ENCODE peak calls at places on chromosomes 12 and 14, in six cellular contexts. X is AML-193, S is H4, F is EL, V is aorta, G is neural progenitor cell. B is an unnamed sample.

GRCh38 chr14:69715725-69716482 is 51.0 kb upstream of the SRSF5 start:
- DNase-seq in F (peak), X (peak), V (peak), G (no peak), S (peak), B (no peak)

GRCh38 chr14:50830932-50831703 is at the start of gene NIN:
- DNase-seq in S (peak), F (peak), V (peak), G (peak), X (peak), B (peak)

GRCh38 chr12:50166776-50167025 is 468 bp downstream of the CERS5 start:
- DNase-seq in S (no peak), V (peak), F (no peak), G (no peak), X (no peak), B (no peak)

GRCh38 chr14:56216631-56217379 is 98.6 kb downstream of the PELI2 start:
- DNase-seq in V (peak), F (peak), G (no peak), S (no peak), X (peak), B (no peak)

GRCh38 chr14:104844306-104845032 is 20.6 kb upstream of the CEP170B start:
- DNase-seq in V (no peak), X (no peak), G (peak), S (no peak), F (no peak), B (no peak)

GRCh38 chr12:1505151-1505450 is 89.3 kb downstream of the FBXL14 start:
- DNase-seq in G (no peak), X (no peak), F (no peak), S (no peak), V (no peak), B (no peak)

GRCh38 chr12:98725481-98726247 is 80.6 kb downstream of the APAF1 start:
- DNase-seq in F (peak), V (peak), X (peak), G (peak), S (peak), B (peak)

GRCh38 chr14:31926123-31926522 is 151.0 kb upstream of the ARHGAP5 start:
- DNase-seq in F (peak), V (no peak), S (peak), X (peak), G (peak), B (no peak)

GRCh38 chr12:45227668-45228067 is 11.8 kb downstream of the ANO6 start:
- DNase-seq in V (no peak), S (no peak), X (no peak), G (no peak), F (no peak), B (no peak)

GRCh38 chr14:22613736-22614239 is 15.7 kb downstream of the ABHD4 start:
- DNase-seq in V (no peak), G (no peak), X (no peak), S (no peak), F (no peak), B (no peak)

GRCh38 chr12:8508912-8509841 is 4.1 kb upstream of the CLEC4D start:
- DNase-seq in S (no peak), X (no peak), G (no peak), F (no peak), V (no peak), B (no peak)

GRCh38 chr12:128323526-128323925 is 56.6 kb downstream of the TMEM132C start:
- DNase-seq in X (no peak), V (no peak), F (no peak), G (peak), S (no peak), B (no peak)

GRCh38 chr12:107779077-107779840 is 4.8 kb downstream of the ASCL4 start:
- DNase-seq in X (no peak), S (no peak), F (no peak), G (no peak), V (no peak), B (no peak)

GRCh38 chr12:114166360-114166759 is 200.2 kb upstream of the RBM19 start:
- DNase-seq in F (peak), V (peak), X (peak), G (peak), S (no peak), B (no peak)

GRCh38 chr14:76546426-76547221 is 170.7 kb downstream of the ESRRB start:
- DNase-seq in X (peak), G (peak), V (no peak), S (peak), F (peak), B (peak)

GRCh38 chr12:54935235-54935951 is 49.2 kb downstream of the TESPA1 start:
- DNase-seq in G (no peak), V (no peak), S (peak), F (peak), X (peak), B (peak)

GRCh38 chr12:92786045-92786444 is 83.3 kb downstream of the PLEKHG7 start:
- DNase-seq in S (no peak), V (no peak), X (no peak), F (peak), G (no peak), B (no peak)

GRCh38 chr14:58313699-58314098 is 15.3 kb downstream of the ARID4A start:
- DNase-seq in X (no peak), S (no peak), V (no peak), F (no peak), G (no peak), B (no peak)

GRCh38 chr12:74111688-74112360 is 425.8 kb upstream of the ATXN7L3B start:
- DNase-seq in X (peak), S (peak), G (peak), V (no peak), F (no peak), B (peak)

GRCh38 chr14:33676135-33676566 is 274.7 kb downstream of the EGLN3 start:
- DNase-seq in S (peak), X (peak), G (peak), V (peak), F (peak), B (peak)

GRCh38 chr12:110530511-110530910 is 28.4 kb downstream of the RAD9B start:
- DNase-seq in V (no peak), F (no peak), G (no peak), X (no peak), S (no peak), B (no peak)

GRCh38 chr12:12010277-12011031 is 60.3 kb upstream of the BCL2L14 start:
- DNase-seq in F (peak), X (peak), V (peak), G (no peak), S (peak), B (no peak)

GRCh38 chr12:130983328-130984017 is 29.8 kb downstream of the ADGRD1 start:
- DNase-seq in F (no peak), V (no peak), X (no peak), G (no peak), S (no peak), B (no peak)

GRCh38 chr12:51798507-51798906 is 50.0 kb downstream of the FIGNL2 start:
- DNase-seq in X (no peak), G (no peak), S (no peak), F (no peak), V (no peak), B (no peak)

GRCh38 chr14:102392506-102392905 is 29.8 kb downstream of the TECPR2 start:
- DNase-seq in X (no peak), F (no peak), G (no peak), V (no peak), S (no peak), B (no peak)

GRCh38 chr14:72888202-72888601 is 5.7 kb downstream of the DPF3 start:
- DNase-seq in S (no peak), X (no peak), G (no peak), V (no peak), F (no peak), B (no peak)